ENCODE peak calls at places on chromosomes 2 and 18, in ten cellular contexts. C is NAMALWA, Y is AG10803, A is MG63, M is substantia nigra, R is spleen, W is LoVo, J is AG08395, G is CD14-positive monocyte, D is mesendoderm. H is an unnamed sample.

GRCh38 chr2:188833799-188834198 is 140.4 kb upstream of the COL3A1 start:
- DNase-seq in J (no peak), W (no peak), A (no peak), G (no peak), Y (no peak), M (no peak), C (no peak), R (no peak), D (no peak), H (no peak)

GRCh38 chr2:224008702-224009261 is 30.3 kb downstream of the SERPINE2 start:
- DNase-seq in Y (peak; percentile 48), G (no peak), A (no peak), R (no peak), J (peak; percentile 20), W (peak; percentile 66), D (peak; percentile 75), C (no peak), M (no peak), H (no peak)

GRCh38 chr2:61268249-61268648 is 106.3 kb downstream of the C2orf74 start:
- DNase-seq in C (no peak), J (no peak), R (no peak), W (no peak), A (no peak), D (peak; percentile 10), Y (no peak), M (no peak), G (no peak), H (no peak)

GRCh38 chr2:85796046-85796548 is 42.3 kb downstream of the ATOH8 start:
- DNase-seq in A (no peak), R (no peak), C (no peak), J (no peak), W (no peak), G (no peak), M (peak; percentile 55), D (no peak), Y (no peak), H (no peak)

GRCh38 chr2:17148298-17149228 is 369.7 kb downstream of the RAD51AP2 start:
- DNase-seq in G (no peak), Y (peak; percentile 12), C (peak; percentile 41), W (no peak), M (peak; percentile 9), R (no peak), J (no peak), A (peak; percentile 32), D (peak; percentile 65), H (no peak)

GRCh38 chr2:196113061-196113974 is 44.7 kb upstream of the DNAH7 start:
- DNase-seq in J (peak; percentile 44), M (no peak), A (no peak), R (no peak), W (peak; percentile 35), C (no peak), Y (peak; percentile 81), D (peak; percentile 23), G (no peak), H (no peak)

GRCh38 chr2:53641290-53641689 is 126.3 kb upstream of the CHAC2 start:
- DNase-seq in W (no peak), Y (no peak), J (no peak), R (no peak), A (no peak), D (no peak), C (no peak), M (no peak), G (no peak), H (no peak)

GRCh38 chr2:1968988-1969700 is 224.8 kb upstream of the PXDN start:
- DNase-seq in M (no peak), D (peak; percentile 16), W (no peak), C (no peak), J (no peak), R (no peak), Y (no peak), A (no peak), G (no peak), H (no peak)

GRCh38 chr2:85064927-85065630 is 68.1 kb upstream of the TCF7L1 start:
- DNase-seq in D (peak; percentile 74), R (no peak), A (no peak), G (no peak), C (no peak), M (no peak), Y (no peak), W (no peak), J (no peak), H (no peak)

GRCh38 chr2:136235451-136236418 is 117.8 kb upstream of the CXCR4 start:
- DNase-seq in W (peak; percentile 77), A (peak; percentile 92), D (peak; percentile 75), C (no peak), Y (peak; percentile 40), R (no peak), M (no peak), G (no peak), J (peak; percentile 33), H (peak; percentile 82)

GRCh38 chr18:53757346-53757745 is 467.1 kb downstream of the MBD2 start:
- DNase-seq in A (no peak), C (no peak), D (no peak), G (no peak), W (no peak), M (no peak), R (no peak), J (no peak), Y (no peak), H (no peak)

GRCh38 chr2:190343500-190344274 is at the start of gene INPP1:
- DNase-seq in C (no peak), D (peak; percentile 79), J (peak; percentile 79), M (no peak), W (peak; percentile 83), A (peak; percentile 81), G (peak; percentile 81), Y (peak; percentile 60), R (peak; percentile 92), H (peak; percentile 70)

GRCh38 chr2:82650038-82650437 is 1809.0 kb downstream of the SUCLG1 start:
- DNase-seq in R (no peak), D (no peak), Y (no peak), C (no peak), J (no peak), G (no peak), W (no peak), M (no peak), A (no peak), H (no peak)

GRCh38 chr2:84297155-84297554 is 161.9 kb downstream of the SUCLG1 start:
- DNase-seq in Y (no peak), W (peak; percentile 85), D (peak; percentile 93), A (peak; percentile 22), C (no peak), M (no peak), R (no peak), J (no peak), G (no peak), H (no peak)

GRCh38 chr2:230796280-230796862 is 68.4 kb upstream of the ITM2C start:
- DNase-seq in D (peak; percentile 56), M (no peak), G (no peak), Y (peak; percentile 65), A (peak; percentile 19), C (no peak), R (no peak), J (peak; percentile 60), W (no peak), H (no peak)

GRCh38 chr2:32617790-32618189 is 10.1 kb upstream of the TTC27 start:
- DNase-seq in Y (no peak), J (no peak), C (no peak), A (no peak), D (no peak), W (no peak), R (no peak), M (no peak), G (no peak), H (no peak)

GRCh38 chr2:28445448-28446258 is 50.2 kb upstream of the PLB1 start:
- DNase-seq in D (peak; percentile 74), W (peak; percentile 74), J (peak; percentile 95), M (no peak), Y (peak; percentile 94), A (peak; percentile 87), G (peak; percentile 87), C (no peak), R (no peak), H (peak; percentile 91)

GRCh38 chr2:153823880-153824279 is 47.8 kb upstream of the GALNT13 start:
- DNase-seq in G (no peak), D (no peak), Y (no peak), W (peak; percentile 4), C (no peak), J (no peak), R (no peak), M (no peak), A (no peak), H (peak; percentile 24)

GRCh38 chr2:192741889-192742288 is 547.2 kb upstream of the TMEFF2 start:
- DNase-seq in D (peak; percentile 36), C (no peak), A (no peak), J (no peak), W (no peak), Y (no peak), M (no peak), R (no peak), G (no peak), H (no peak)

GRCh38 chr2:205511666-205512065 is 170.6 kb upstream of the NRP2 start:
- DNase-seq in R (no peak), C (peak; percentile 4), Y (peak; percentile 26), M (no peak), G (no peak), A (no peak), W (no peak), J (no peak), D (no peak), H (no peak)

GRCh38 chr2:10329880-10330699 is 27.4 kb downstream of the HPCAL1 start:
- DNase-seq in C (peak; percentile 39), A (peak; percentile 70), D (peak; percentile 65), R (no peak), W (peak; percentile 5), J (peak; percentile 36), M (no peak), G (no peak), Y (peak; percentile 53), H (no peak)

GRCh38 chr2:188645982-188646381 is 328.2 kb upstream of the COL3A1 start:
- DNase-seq in W (no peak), C (peak; percentile 2), Y (peak; percentile 85), M (no peak), J (peak; percentile 53), G (no peak), D (no peak), R (no peak), A (no peak), H (no peak)

GRCh38 chr18:63578357-63578958 is 8.7 kb upstream of the SERPINB13 start:
- DNase-seq in J (peak; percentile 29), Y (peak; percentile 51), G (no peak), D (peak; percentile 54), M (peak; percentile 21), C (peak; percentile 77), W (peak; percentile 24), R (no peak), A (no peak), H (peak; percentile 14)

GRCh38 chr2:24919100-24919976 is 699 bp downstream of the ADCY3 start:
- DNase-seq in W (peak; percentile 73), D (peak; percentile 46), Y (peak; percentile 31), R (peak; percentile 76), M (no peak), C (peak; percentile 30), A (peak; percentile 37), J (peak; percentile 38), G (no peak), H (no peak)

GRCh38 chr2:165462433-165462832 is 7.1 kb upstream of the CSRNP3 start:
- DNase-seq in D (no peak), A (no peak), C (no peak), R (no peak), Y (no peak), M (no peak), W (no peak), J (no peak), G (no peak), H (no peak)

GRCh38 chr18:35241523-35241804 is 630 bp downstream of the ZNF397 start:
- DNase-seq in A (no peak), M (no peak), R (no peak), J (no peak), G (no peak), Y (no peak), W (no peak), C (no peak), D (no peak), H (no peak)

GRCh38 chr18:37006742-37007141 is 177.8 kb downstream of the KIAA1328 start:
- DNase-seq in A (no peak), Y (no peak), R (no peak), J (no peak), W (no peak), C (no peak), G (no peak), M (no peak), D (no peak), H (no peak)

GRCh38 chr18:7908686-7909299 is 341.7 kb downstream of the PTPRM start:
- DNase-seq in D (no peak), Y (no peak), G (no peak), J (no peak), C (no peak), R (no peak), M (no peak), A (no peak), W (no peak), H (no peak)